ENCODE peak calls at places on chromosomes 6 and 20, in four cellular contexts. One of them, this sample, is unnamed.

GRCh38 chr6:124260337-124260736 is 456.7 kb downstream of the NKAIN2 start:
- DNase-seq in neuronal stem cell: no peak
- DNase-seq in NCI-H1092 treated with DMSO at 0.1 percent for 48 hours: no peak
- DNase-seq in putamen: no peak
- DNase-seq in this sample: no peak

GRCh38 chr6:89829591-89830384 is at the start of gene CASP8AP2:
- DNase-seq in neuronal stem cell: peak; percentile 98
- DNase-seq in putamen: peak; percentile 97
- DNase-seq in NCI-H1092 treated with DMSO at 0.1 percent for 48 hours: peak; percentile 97
- DNase-seq in this sample: peak; percentile 98

GRCh38 chr6:39217177-39217864 is 12.0 kb downstream of the KCNK5 start:
- DNase-seq in neuronal stem cell: no peak
- DNase-seq in NCI-H1092 treated with DMSO at 0.1 percent for 48 hours: no peak
- DNase-seq in putamen: no peak
- DNase-seq in this sample: no peak

GRCh38 chr6:23016701-23017100 is 447.3 kb downstream of the HDGFL1 start:
- DNase-seq in NCI-H1092 treated with DMSO at 0.1 percent for 48 hours: no peak
- DNase-seq in neuronal stem cell: no peak
- DNase-seq in putamen: no peak
- DNase-seq in this sample: peak; percentile 56

GRCh38 chr20:14824996-14825395 is 487.6 kb upstream of the FLRT3 start:
- DNase-seq in neuronal stem cell: peak; percentile 73
- DNase-seq in NCI-H1092 treated with DMSO at 0.1 percent for 48 hours: no peak
- DNase-seq in putamen: no peak
- DNase-seq in this sample: no peak

GRCh38 chr20:23143098-23143497 is 57.0 kb upstream of the CD93 start:
- DNase-seq in NCI-H1092 treated with DMSO at 0.1 percent for 48 hours: no peak
- DNase-seq in putamen: no peak
- DNase-seq in neuronal stem cell: no peak
- DNase-seq in this sample: peak; percentile 86

GRCh38 chr20:46571418-46571817 is 21.0 kb upstream of the OCSTAMP start:
- DNase-seq in neuronal stem cell: no peak
- DNase-seq in putamen: no peak
- DNase-seq in NCI-H1092 treated with DMSO at 0.1 percent for 48 hours: no peak
- DNase-seq in this sample: no peak

GRCh38 chr6:119587537-119587936 is 238.0 kb upstream of the MAN1A1 start:
- DNase-seq in NCI-H1092 treated with DMSO at 0.1 percent for 48 hours: no peak
- DNase-seq in neuronal stem cell: no peak
- DNase-seq in putamen: no peak
- DNase-seq in this sample: no peak

GRCh38 chr20:50526403-50526989 is 16.3 kb downstream of the PTPN1 start:
- DNase-seq in neuronal stem cell: no peak
- DNase-seq in putamen: no peak
- DNase-seq in NCI-H1092 treated with DMSO at 0.1 percent for 48 hours: no peak
- DNase-seq in this sample: no peak

GRCh38 chr6:159595173-159595572 is 97.9 kb downstream of the SOD2 start:
- DNase-seq in NCI-H1092 treated with DMSO at 0.1 percent for 48 hours: no peak
- DNase-seq in neuronal stem cell: no peak
- DNase-seq in putamen: peak; percentile 15
- DNase-seq in this sample: peak; percentile 89

GRCh38 chr6:169854083-169854725 is 102.8 kb downstream of the ERMARD start:
- DNase-seq in putamen: no peak
- DNase-seq in neuronal stem cell: no peak
- DNase-seq in NCI-H1092 treated with DMSO at 0.1 percent for 48 hours: no peak
- DNase-seq in this sample: no peak

GRCh38 chr20:50187403-50188051 is 3.1 kb upstream of the CEBPB start:
- DNase-seq in NCI-H1092 treated with DMSO at 0.1 percent for 48 hours: no peak
- DNase-seq in neuronal stem cell: no peak
- DNase-seq in putamen: no peak
- DNase-seq in this sample: no peak

GRCh38 chr6:43937236-43938177 is 167.5 kb downstream of the VEGFA start:
- DNase-seq in putamen: no peak
- DNase-seq in NCI-H1092 treated with DMSO at 0.1 percent for 48 hours: no peak
- DNase-seq in neuronal stem cell: no peak
- DNase-seq in this sample: no peak

GRCh38 chr6:78308025-78308424 is 559.3 kb upstream of the IRAK1BP1 start:
- DNase-seq in putamen: no peak
- DNase-seq in NCI-H1092 treated with DMSO at 0.1 percent for 48 hours: no peak
- DNase-seq in neuronal stem cell: no peak
- DNase-seq in this sample: no peak

GRCh38 chr6:84033523-84034451 is at the start of gene MRAP2:
- DNase-seq in putamen: no peak
- DNase-seq in neuronal stem cell: peak; percentile 53
- DNase-seq in NCI-H1092 treated with DMSO at 0.1 percent for 48 hours: peak; percentile 49
- DNase-seq in this sample: peak; percentile 52

GRCh38 chr20:64106435-64106961 is 867 bp downstream of the NPBWR2 start:
- DNase-seq in neuronal stem cell: no peak
- DNase-seq in putamen: no peak
- DNase-seq in NCI-H1092 treated with DMSO at 0.1 percent for 48 hours: no peak
- DNase-seq in this sample: no peak

GRCh38 chr6:166687538-166688259 is 60.6 kb upstream of the RPS6KA2 start:
- DNase-seq in putamen: no peak
- DNase-seq in neuronal stem cell: peak; percentile 14
- DNase-seq in NCI-H1092 treated with DMSO at 0.1 percent for 48 hours: no peak
- DNase-seq in this sample: no peak

GRCh38 chr6:42727084-42727601 is 4.7 kb upstream of the PRPH2 start:
- DNase-seq in neuronal stem cell: no peak
- DNase-seq in putamen: no peak
- DNase-seq in NCI-H1092 treated with DMSO at 0.1 percent for 48 hours: no peak
- DNase-seq in this sample: peak; percentile 64

GRCh38 chr6:109454483-109455160 is 950 bp downstream of the MICAL1 start:
- DNase-seq in NCI-H1092 treated with DMSO at 0.1 percent for 48 hours: peak; percentile 69
- DNase-seq in neuronal stem cell: no peak
- DNase-seq in putamen: no peak
- DNase-seq in this sample: peak; percentile 54

GRCh38 chr20:63947638-63948456 is 8.4 kb downstream of the UCKL1 start:
- DNase-seq in NCI-H1092 treated with DMSO at 0.1 percent for 48 hours: peak; percentile 24
- DNase-seq in neuronal stem cell: no peak
- DNase-seq in putamen: no peak
- DNase-seq in this sample: no peak

GRCh38 chr20:48722737-48723191 is 105.0 kb downstream of the PREX1 start:
- DNase-seq in putamen: no peak
- DNase-seq in NCI-H1092 treated with DMSO at 0.1 percent for 48 hours: peak; percentile 57
- DNase-seq in neuronal stem cell: no peak
- DNase-seq in this sample: peak; percentile 82

GRCh38 chr20:6699931-6700562 is 67.4 kb upstream of the BMP2 start:
- DNase-seq in neuronal stem cell: no peak
- DNase-seq in NCI-H1092 treated with DMSO at 0.1 percent for 48 hours: no peak
- DNase-seq in putamen: no peak
- DNase-seq in this sample: no peak

GRCh38 chr20:48064929-48065328 is 279.6 kb upstream of the SULF2 start:
- DNase-seq in putamen: no peak
- DNase-seq in NCI-H1092 treated with DMSO at 0.1 percent for 48 hours: no peak
- DNase-seq in neuronal stem cell: no peak
- DNase-seq in this sample: peak; percentile 28

GRCh38 chr6:75171581-75172360 is 34.1 kb downstream of the COL12A1 start:
- DNase-seq in NCI-H1092 treated with DMSO at 0.1 percent for 48 hours: no peak
- DNase-seq in neuronal stem cell: no peak
- DNase-seq in putamen: no peak
- DNase-seq in this sample: no peak

GRCh38 chr6:30544666-30545272 is 11.5 kb downstream of the GNL1 start:
- DNase-seq in neuronal stem cell: peak; percentile 35
- DNase-seq in putamen: peak; percentile 52
- DNase-seq in NCI-H1092 treated with DMSO at 0.1 percent for 48 hours: peak; percentile 7
- DNase-seq in this sample: peak; percentile 62

GRCh38 chr6:1931817-1932216 is 313.6 kb downstream of the GMDS start:
- DNase-seq in NCI-H1092 treated with DMSO at 0.1 percent for 48 hours: no peak
- DNase-seq in neuronal stem cell: no peak
- DNase-seq in putamen: no peak
- DNase-seq in this sample: no peak

GRCh38 chr6:34692280-34692679 is 4.3 kb downstream of the ILRUN start:
- DNase-seq in neuronal stem cell: no peak
- DNase-seq in NCI-H1092 treated with DMSO at 0.1 percent for 48 hours: no peak
- DNase-seq in putamen: no peak
- DNase-seq in this sample: no peak

GRCh38 chr20:50750145-50750671 is 18.8 kb downstream of the PARD6B start:
- DNase-seq in NCI-H1092 treated with DMSO at 0.1 percent for 48 hours: no peak
- DNase-seq in neuronal stem cell: no peak
- DNase-seq in putamen: no peak
- DNase-seq in this sample: no peak